ENCODE peak calls at places on chromosomes 11 and 22, in ten cellular contexts. B is H1, P is neural progenitor cell, V is GM23338, W is fibroblast of lung, Y is HCT116, U is H9, Z is IMR-90, O is PC-3, Q is endothelial cell of umbilical vein. E is an unnamed sample.

GRCh38 chr11:73612601-73613137 is 14.8 kb upstream of the FAM168A start:
- DNase-seq in B (no peak), P (no peak), V (no peak), W (peak), Y (no peak), U (no peak), Z (peak), O (no peak), Q (no peak), E (no peak)

GRCh38 chr11:117814766-117815261 is 9.7 kb downstream of the FXYD2 start:
- DNase-seq in B (no peak), P (peak), V (no peak), W (peak), Y (no peak), U (no peak), Z (no peak), O (no peak), Q (no peak), E (no peak)

GRCh38 chr11:12150831-12151382 is 40.5 kb downstream of the MICAL2 start:
- DNase-seq in B (no peak), P (no peak), V (no peak), W (peak), Y (no peak), U (no peak), Z (peak), O (peak), Q (no peak), E (no peak)

GRCh38 chr11:70871881-70872280 is 380.5 kb downstream of the SHANK2 start:
- DNase-seq in B (no peak), P (no peak), V (no peak), W (no peak), Y (no peak), U (no peak), Z (peak), O (no peak), Q (no peak), E (no peak)

GRCh38 chr11:19349340-19350025 is 108.7 kb upstream of the E2F8 start:
- DNase-seq in B (no peak), P (no peak), V (no peak), W (no peak), Y (no peak), U (no peak), Z (no peak), O (no peak), Q (no peak), E (no peak)

GRCh38 chr22:29944339-29944738 is 61.4 kb downstream of the MTMR3 start:
- DNase-seq in B (no peak), P (no peak), V (no peak), W (peak), Y (no peak), U (no peak), Z (peak), O (no peak), Q (no peak), E (no peak)

GRCh38 chr11:114099392-114100178 is 40.1 kb downstream of the ZBTB16 start:
- DNase-seq in B (no peak), P (no peak), V (no peak), W (no peak), Y (no peak), U (no peak), Z (no peak), O (no peak), Q (no peak), E (no peak)

GRCh38 chr11:112174789-112175595 is at the start of gene BCO2:
- DNase-seq in B (no peak), P (peak), V (peak), W (peak), Y (peak), U (peak), Z (peak), O (peak), Q (peak), E (no peak)

GRCh38 chr11:117226388-117227385 is 5.2 kb downstream of the PCSK7 start:
- DNase-seq in B (no peak), P (peak), V (peak), W (peak), Y (peak), U (peak), Z (peak), O (peak), Q (peak), E (peak)

GRCh38 chr11:119828819-119829218 is 99.8 kb upstream of the NECTIN1 start:
- DNase-seq in B (no peak), P (no peak), V (no peak), W (no peak), Y (no peak), U (no peak), Z (no peak), O (no peak), Q (no peak), E (no peak)

GRCh38 chr11:123707606-123708205 is 33.8 kb downstream of the ZNF202 start:
- DNase-seq in B (peak), P (peak), V (peak), W (peak), Y (peak), U (peak), Z (peak), O (peak), Q (peak), E (peak)

GRCh38 chr11:128026596-128026995 is 560.8 kb downstream of the ETS1 start:
- DNase-seq in B (no peak), P (no peak), V (no peak), W (peak), Y (no peak), U (no peak), Z (peak), O (peak), Q (peak), E (no peak)

GRCh38 chr11:7485136-7485853 is at the start of gene OLFML1:
- DNase-seq in B (no peak), P (no peak), V (no peak), W (no peak), Y (no peak), U (no peak), Z (no peak), O (no peak), Q (no peak), E (no peak)

GRCh38 chr11:86803136-86803535 is 2.8 kb downstream of the PRSS23 start:
- DNase-seq in B (no peak), P (no peak), V (no peak), W (no peak), Y (no peak), U (no peak), Z (no peak), O (no peak), Q (no peak), E (no peak)
- H3K27ac ChIP-seq in B (no peak), P (no peak), V (no peak), W (no peak), Y (no peak), U (no peak), Z (no peak), O (peak), Q (peak), E (peak)

GRCh38 chr22:23270212-23270733 is 90.0 kb downstream of the BCR start:
- DNase-seq in B (no peak), P (peak), V (peak), W (no peak), Y (no peak), U (no peak), Z (peak), O (no peak), Q (no peak), E (no peak)
- H2AFZ ChIP-seq in B (no peak), P (no peak), V (no peak), W (no peak), Y (no peak), U (no peak), Z (no peak), O (no peak), Q (no peak), E (no peak)

GRCh38 chr11:121453589-121454299 is 977 bp upstream of the SORL1-AS1 start:
- DNase-seq in B (no peak), P (no peak), V (no peak), W (no peak), Y (no peak), U (no peak), Z (no peak), O (no peak), Q (no peak), E (no peak)
- TF ChIP-seq CTCF in B (no peak), P (no peak), V (no peak), W (no peak), Y (no peak), U (no peak), Z (no peak), O (no peak), Q (no peak), E (no peak)

DNA sequence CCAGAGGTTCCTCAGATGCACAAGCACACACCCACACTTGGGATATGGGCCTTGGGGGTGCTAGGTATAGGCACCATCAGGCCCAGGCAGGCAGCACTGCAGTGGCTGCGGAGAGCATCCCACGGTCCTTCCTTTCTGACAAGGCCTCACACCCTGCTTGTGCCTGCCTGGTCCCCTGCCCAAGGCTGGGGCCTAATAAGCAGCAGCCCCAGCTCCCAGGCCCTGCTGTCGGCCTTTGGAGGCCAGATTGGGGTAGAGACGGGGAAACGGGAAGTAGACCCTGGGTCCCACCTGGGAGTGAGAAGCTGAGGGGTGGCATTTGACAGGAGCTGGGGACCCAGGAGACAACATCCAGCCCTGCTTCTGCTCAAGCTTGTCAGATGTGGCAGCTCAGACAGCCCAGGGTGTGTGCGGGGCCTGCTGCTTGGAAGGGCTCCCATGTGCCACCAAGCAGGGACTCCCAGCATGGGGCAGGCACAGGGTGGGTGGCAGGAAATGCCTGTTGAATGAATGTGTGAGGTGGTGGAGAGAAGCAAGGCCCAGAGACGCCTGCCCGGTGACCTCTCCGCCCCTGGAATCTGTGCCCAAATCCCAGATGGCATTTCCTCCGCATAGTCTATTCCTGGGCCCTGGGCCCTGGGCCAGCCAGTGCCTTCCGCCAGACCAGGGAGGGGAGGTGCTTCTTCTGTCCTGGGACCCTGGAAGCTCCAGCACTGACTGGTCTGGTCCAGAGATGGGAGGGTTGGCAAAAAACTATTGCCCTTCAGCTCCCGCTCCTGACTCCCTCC is 3.5 kb downstream of the CST6 start:
- DNase-seq in B (no peak), P (no peak), V (no peak), W (peak), Y (peak), U (no peak), Z (no peak), O (peak), Q (peak), E (no peak)
- H3K27ac ChIP-seq in B (no peak), P (no peak), V (no peak), W (no peak), Y (peak), U (no peak), Z (peak), O (peak), Q (peak), E (no peak)

DNA sequence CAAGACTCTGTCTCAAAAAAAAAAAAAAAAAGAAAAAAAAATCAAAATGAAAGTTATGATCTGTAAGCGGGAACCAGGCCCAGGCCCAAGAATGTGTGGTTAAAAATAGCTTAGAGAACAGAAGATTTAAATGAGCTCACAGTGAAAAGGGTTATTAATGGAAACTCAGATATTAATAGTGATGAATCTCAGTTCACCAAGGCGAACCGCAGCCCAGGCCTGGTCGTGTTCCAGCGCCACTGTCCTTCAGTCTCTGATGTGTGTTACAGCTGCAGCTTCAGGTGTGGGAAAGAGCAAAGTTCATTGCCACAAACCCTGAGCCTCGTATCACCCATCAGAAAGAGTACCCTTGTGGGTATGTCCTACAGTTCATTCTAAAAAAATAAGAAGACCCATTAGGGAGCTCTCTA is 107.1 kb downstream of the GAB2 start:
- DNase-seq in B (no peak), P (no peak), V (no peak), W (peak), Y (no peak), U (no peak), Z (peak), O (no peak), Q (no peak), E (no peak)
- H2AFZ ChIP-seq in B (no peak), P (no peak), V (no peak), W (peak), Y (no peak), U (no peak), Z (peak), O (no peak), Q (no peak), E (no peak)

DNA sequence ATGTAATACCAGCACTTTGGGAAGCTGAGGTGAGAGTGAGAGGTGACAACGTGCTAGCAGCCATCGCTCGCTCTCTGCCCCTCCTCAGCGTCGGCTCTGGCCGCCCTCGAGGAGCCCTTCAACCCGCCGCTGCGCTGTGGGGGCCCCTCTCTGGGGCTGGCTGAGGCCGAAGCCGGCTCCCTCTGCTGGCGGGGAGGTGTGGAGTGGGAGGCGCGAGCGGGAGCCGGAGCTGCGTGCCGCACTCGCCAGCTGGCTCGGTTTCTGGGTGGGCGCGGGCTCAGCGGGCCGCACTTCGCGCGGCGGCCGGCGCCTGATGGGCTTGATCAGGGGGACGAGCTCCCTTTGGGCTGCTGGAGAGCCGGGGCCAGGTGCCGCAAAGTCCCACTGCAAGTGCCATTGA is 98.9 kb upstream of the UBASH3B start:
- DNase-seq in B (no peak), P (peak), V (peak), W (no peak), Y (no peak), U (peak), Z (no peak), O (no peak), Q (no peak), E (no peak)
- TF ChIP-seq CTCF in B (peak), P (peak), V (peak), W (no peak), Y (peak), U (peak), Z (peak), O (no peak), Q (peak), E (peak)

GRCh38 chr11:122703541-122704272 is 48.2 kb downstream of the UBASH3B start:
- DNase-seq in B (no peak), P (no peak), V (no peak), W (peak), Y (no peak), U (no peak), Z (no peak), O (peak), Q (peak), E (no peak)
- H3K27ac ChIP-seq in B (no peak), P (no peak), V (no peak), W (no peak), Y (no peak), U (no peak), Z (no peak), O (peak), Q (peak), E (no peak)

GRCh38 chr11:69448471-69449284 is 32.8 kb upstream of the LINC01488 start:
- DNase-seq in B (no peak), P (peak), V (no peak), W (no peak), Y (no peak), U (no peak), Z (no peak), O (no peak), Q (no peak), E (no peak)

GRCh38 chr11:69451289-69451688 is 30.2 kb upstream of the LINC01488 start:
- DNase-seq in B (no peak), P (no peak), V (no peak), W (no peak), Y (no peak), U (no peak), Z (no peak), O (no peak), Q (no peak), E (no peak)

GRCh38 chr11:69450857-69451220 is 30.6 kb upstream of the LINC01488 start:
- DNase-seq in B (no peak), P (no peak), V (no peak), W (no peak), Y (no peak), U (no peak), Z (no peak), O (no peak), Q (no peak), E (no peak)

GRCh38 chr11:69449320-69450063 is 32.0 kb upstream of the LINC01488 start:
- DNase-seq in B (no peak), P (no peak), V (no peak), W (peak), Y (no peak), U (no peak), Z (peak), O (no peak), Q (peak), E (no peak)

GRCh38 chr11:69450064-69450856 is 31.2 kb upstream of the LINC01488 start:
- DNase-seq in B (no peak), P (no peak), V (no peak), W (no peak), Y (no peak), U (no peak), Z (no peak), O (no peak), Q (peak), E (no peak)
- H2AFZ ChIP-seq in B (no peak), P (no peak), V (no peak), W (no peak), Y (no peak), U (no peak), Z (no peak), O (no peak), Q (no peak), E (no peak)

E was measured in keratinocyte.